ENCODE peak calls at places on chromosomes 7 and 10, in ten cellular contexts. M, Z, R, E, F, W, U, B, T and A are unnamed samples.
A peak's percentile ranks its signal among the peaks of the same experiment; 100 is the strongest.

GRCh38 chr10:129951841-129952240 is 12.2 kb downstream of the EBF3 start:
- DNase-seq in W (no peak), F (no peak), R (no peak), B (no peak), M (no peak), T (no peak), E (no peak), Z (no peak), U (no peak), A (no peak)

GRCh38 chr7:100444311-100445278 is 8.3 kb upstream of the PPP1R35 start:
- DNase-seq in F (no peak), Z (no peak), M (peak; percentile 69), T (no peak), B (no peak), R (no peak), U (no peak), W (no peak), E (no peak), A (no peak)

GRCh38 chr10:12564173-12564572 is 214.8 kb downstream of the CAMK1D start:
- DNase-seq in U (peak; percentile 62), F (no peak), T (no peak), B (no peak), M (no peak), Z (no peak), E (no peak), R (no peak), W (no peak), A (no peak)

GRCh38 chr10:123507298-123507697 is 158.9 kb upstream of the GPR26 start:
- DNase-seq in F (no peak), Z (no peak), E (no peak), M (no peak), W (no peak), U (no peak), R (no peak), T (no peak), B (no peak), A (no peak)

GRCh38 chr7:44081266-44081748 is 1.0 kb downstream of the POLM start:
- DNase-seq in R (no peak), T (no peak), M (no peak), B (no peak), E (peak; percentile 17), U (no peak), Z (no peak), F (no peak), W (peak; percentile 46), A (no peak)

GRCh38 chr7:30379131-30379530 is 94.7 kb downstream of the ZNRF2 start:
- DNase-seq in Z (no peak), M (no peak), R (no peak), E (no peak), W (no peak), B (no peak), U (peak; percentile 35), F (no peak), T (no peak), A (no peak)

GRCh38 chr10:17348111-17349008 is 106.0 kb downstream of the ST8SIA6 start:
- DNase-seq in E (peak; percentile 73), Z (peak; percentile 0), F (peak; percentile 36), M (peak; percentile 15), W (no peak), R (no peak), U (peak; percentile 90), T (peak; percentile 36), B (peak; percentile 22), A (no peak)

GRCh38 chr7:21617916-21618390 is 75.1 kb downstream of the DNAH11 start:
- DNase-seq in U (peak; percentile 67), W (peak; percentile 45), Z (no peak), T (peak; percentile 78), F (no peak), R (no peak), M (peak; percentile 47), B (peak; percentile 67), E (peak; percentile 56), A (no peak)

GRCh38 chr10:71742301-71743098 is 22.9 kb upstream of the C10orf105 start:
- DNase-seq in B (no peak), Z (no peak), F (no peak), E (no peak), M (no peak), R (no peak), T (no peak), U (no peak), W (no peak), A (no peak)

GRCh38 chr10:103942866-103943265 is 24.1 kb upstream of the SLK start:
- DNase-seq in Z (no peak), U (no peak), T (no peak), F (no peak), R (no peak), B (no peak), M (no peak), W (no peak), E (no peak), A (no peak)

GRCh38 chr7:77289387-77289786 is 89.8 kb upstream of the FGL2 start:
- DNase-seq in T (no peak), Z (no peak), U (no peak), E (no peak), M (no peak), W (no peak), B (no peak), R (no peak), F (no peak), A (no peak)

GRCh38 chr10:125824736-125825135 is 1.4 kb downstream of the BCCIP start:
- DNase-seq in Z (no peak), U (peak; percentile 47), B (no peak), W (no peak), E (no peak), F (no peak), T (no peak), M (no peak), R (no peak), A (no peak)

GRCh38 chr7:158606111-158606510 is 18.5 kb upstream of the PTPRN2 start:
- DNase-seq in B (no peak), U (peak; percentile 39), F (no peak), R (no peak), M (no peak), W (no peak), T (no peak), Z (no peak), E (no peak), A (no peak)

GRCh38 chr10:84333864-84334451 is 5.6 kb downstream of the CCSER2 start:
- DNase-seq in R (no peak), E (no peak), T (no peak), B (no peak), M (no peak), U (peak; percentile 27), Z (no peak), F (no peak), W (no peak), A (no peak)

GRCh38 chr10:50937230-50937907 is 51.9 kb upstream of the A1CF start:
- DNase-seq in E (no peak), M (peak; percentile 27), T (peak; percentile 13), F (no peak), Z (peak; percentile 55), B (no peak), R (no peak), W (no peak), U (peak; percentile 16), A (no peak)

GRCh38 chr10:124657806-124658205 is 86.4 kb downstream of the FAM53B start:
- DNase-seq in W (no peak), F (no peak), E (no peak), M (no peak), Z (no peak), T (no peak), B (no peak), R (no peak), U (peak; percentile 86), A (no peak)

GRCh38 chr7:71015260-71015900 is 116.6 kb upstream of the GALNT17 start:
- DNase-seq in M (no peak), E (peak; percentile 44), F (no peak), R (no peak), U (no peak), Z (no peak), T (no peak), B (peak; percentile 28), W (no peak), A (no peak)

GRCh38 chr10:70558871-70559810 is 43.4 kb downstream of the PRF1 start:
- DNase-seq in U (peak; percentile 45), R (no peak), W (peak; percentile 68), Z (peak; percentile 89), B (no peak), E (peak; percentile 71), F (peak; percentile 54), M (no peak), T (peak; percentile 86), A (peak; percentile 41)
- TF ChIP-seq CTCF in U (peak; percentile 63), R (peak; percentile 38), W (peak; percentile 53), Z (peak; percentile 63), B (peak; percentile 33), E (peak; percentile 70), F (peak; percentile 9), M (peak; percentile 78), T (peak; percentile 71), A (peak; percentile 64)

GRCh38 chr10:32713560-32713959 is 244.5 kb downstream of the ITGB1 start:
- DNase-seq in R (no peak), T (no peak), Z (no peak), E (no peak), W (no peak), F (no peak), M (no peak), B (no peak), U (no peak), A (no peak)
- TF ChIP-seq CTCF in R (no peak), T (no peak), Z (no peak), E (no peak), W (no peak), F (no peak), M (no peak), B (no peak), U (no peak), A (no peak)

GRCh38 chr10:117509573-117509972 is 33.0 kb upstream of the EMX2 start:
- DNase-seq in T (no peak), W (no peak), Z (no peak), R (no peak), U (no peak), B (no peak), M (no peak), F (no peak), E (no peak), A (no peak)
- TF ChIP-seq CTCF in T (no peak), W (no peak), Z (no peak), R (no peak), U (no peak), B (no peak), M (no peak), F (no peak), E (no peak), A (no peak)

GRCh38 chr10:13775786-13776780 is 189.3 kb downstream of the PRPF18 start:
- DNase-seq in Z (no peak), F (no peak), B (no peak), R (no peak), W (no peak), T (no peak), M (no peak), E (no peak), U (peak; percentile 92), A (no peak)

GRCh38 chr10:13771992-13772391 is 185.2 kb downstream of the PRPF18 start:
- DNase-seq in M (no peak), U (no peak), E (no peak), T (no peak), F (no peak), R (no peak), B (no peak), W (no peak), Z (no peak), A (no peak)

GRCh38 chr10:13773043-13773442 is 186.3 kb downstream of the PRPF18 start:
- DNase-seq in U (no peak), E (no peak), T (peak; percentile 23), W (no peak), F (no peak), R (no peak), M (no peak), Z (no peak), B (no peak), A (no peak)

GRCh38 chr10:13773496-13774170 is 186.9 kb downstream of the PRPF18 start:
- DNase-seq in E (peak; percentile 21), M (no peak), R (no peak), U (no peak), W (no peak), F (no peak), B (no peak), T (no peak), Z (no peak), A (no peak)

GRCh38 chr10:13774303-13774893 is 187.6 kb downstream of the PRPF18 start:
- DNase-seq in F (no peak), T (no peak), M (no peak), W (no peak), Z (no peak), U (no peak), E (no peak), B (no peak), R (no peak), A (no peak)
- TF ChIP-seq CTCF in F (no peak), T (no peak), M (no peak), W (no peak), Z (no peak), U (no peak), E (no peak), B (no peak), R (no peak), A (no peak)